ENCODE peak calls at places on chromosome 4, in ten cellular contexts. L, H, T, S, N, X, E, G, B and J are unnamed samples.

GRCh38 chr4:141134051-141134450 is 782 bp upstream of the RNF150 start:
- DNase-seq in S (no peak), B (no peak), H (peak; percentile 54), X (no peak), L (no peak), N (no peak), G (no peak), E (no peak), T (no peak), J (no peak)

GRCh38 chr4:77931452-77932135 is 69.0 kb downstream of the MRPL1 start:
- DNase-seq in G (no peak), H (peak; percentile 77), S (no peak), E (no peak), T (no peak), B (peak; percentile 10), L (no peak), X (no peak), N (no peak), J (no peak)

GRCh38 chr4:24195976-24196736 is 306.3 kb upstream of the PPARGC1A start:
- DNase-seq in L (no peak), T (no peak), S (no peak), X (no peak), H (no peak), E (no peak), G (no peak), B (no peak), N (no peak), J (peak; percentile 18)

GRCh38 chr4:38489924-38490639 is 173.9 kb upstream of the KLF3 start:
- DNase-seq in T (no peak), S (no peak), G (peak; percentile 5), N (no peak), E (peak; percentile 44), H (peak; percentile 4), X (peak; percentile 45), B (no peak), L (no peak), J (peak; percentile 19)

GRCh38 chr4:70688795-70689231 is 481 bp downstream of the UTP3 start:
- DNase-seq in N (no peak), T (no peak), X (no peak), B (no peak), H (peak; percentile 37), S (no peak), L (no peak), G (no peak), E (peak; percentile 15), J (peak; percentile 25)

GRCh38 chr4:107036602-107037151 is 564 bp upstream of the DKK2 start:
- DNase-seq in S (no peak), E (no peak), N (no peak), X (no peak), B (no peak), L (no peak), H (peak; percentile 26), T (no peak), G (no peak), J (peak; percentile 5)

GRCh38 chr4:140098481-140099132 is 55.4 kb downstream of the MAML3 start:
- DNase-seq in X (no peak), B (no peak), H (peak; percentile 78), T (no peak), N (no peak), E (no peak), G (no peak), S (no peak), L (no peak), J (no peak)

GRCh38 chr4:42151568-42152506 is 618 bp downstream of the BEND4 start:
- DNase-seq in L (peak; percentile 4), B (no peak), E (no peak), X (no peak), G (no peak), H (peak; percentile 14), T (no peak), S (no peak), N (peak; percentile 86), J (peak; percentile 69)

GRCh38 chr4:4923208-4923607 is 63.7 kb downstream of the MSX1 start:
- DNase-seq in B (no peak), T (no peak), E (no peak), G (no peak), X (no peak), N (no peak), L (no peak), H (no peak), S (no peak), J (no peak)

GRCh38 chr4:56132835-56133234 is 184.1 kb downstream of the CEP135 start:
- DNase-seq in N (no peak), G (no peak), S (no peak), L (no peak), B (no peak), H (no peak), X (no peak), T (no peak), E (no peak), J (no peak)

GRCh38 chr4:162640152-162640551 is 476.4 kb upstream of the FSTL5 start:
- DNase-seq in X (no peak), S (no peak), G (no peak), E (no peak), H (no peak), B (no peak), T (no peak), N (no peak), L (no peak), J (no peak)

GRCh38 chr4:141473952-141474351 is 162.4 kb upstream of the IL15 start:
- DNase-seq in G (no peak), N (no peak), S (no peak), T (no peak), B (no peak), L (no peak), H (peak; percentile 76), E (no peak), X (no peak), J (no peak)

GRCh38 chr4:26320159-26320452 is 708 bp upstream of the RBPJ start:
- DNase-seq in H (peak; percentile 55), N (peak; percentile 71), T (no peak), E (peak; percentile 61), G (peak; percentile 13), X (no peak), S (no peak), B (no peak), L (no peak), J (no peak)

GRCh38 chr4:113383111-113383785 is 333.8 kb downstream of the ANK2 start:
- DNase-seq in G (no peak), T (no peak), S (no peak), E (no peak), L (no peak), B (peak; percentile 1), H (peak; percentile 84), N (no peak), X (no peak), J (no peak)

GRCh38 chr4:124936427-124936826 is 223.9 kb upstream of the ANKRD50 start:
- DNase-seq in H (peak; percentile 50), E (no peak), N (no peak), S (no peak), B (no peak), X (no peak), G (no peak), L (peak; percentile 79), T (peak; percentile 75), J (no peak)

GRCh38 chr4:184825394-184826314 is at the start of gene ACSL1:
- DNase-seq in E (peak; percentile 73), X (peak; percentile 72), T (peak; percentile 82), B (peak; percentile 60), H (peak; percentile 89), L (no peak), N (peak; percentile 94), S (peak; percentile 60), G (peak; percentile 67), J (peak; percentile 79)

GRCh38 chr4:92307156-92307555 is 3.4 kb downstream of the GRID2 start:
- DNase-seq in S (no peak), X (no peak), B (no peak), T (no peak), G (no peak), E (no peak), L (no peak), H (no peak), N (no peak), J (no peak)

GRCh38 chr4:8907596-8908205 is 36.1 kb upstream of the HMX1 start:
- DNase-seq in S (no peak), X (no peak), T (peak; percentile 2), L (no peak), B (no peak), G (no peak), H (no peak), E (no peak), N (no peak), J (no peak)

GRCh38 chr4:177612684-177613083 is 170.4 kb upstream of the AGA start:
- DNase-seq in B (no peak), G (no peak), N (no peak), T (no peak), H (no peak), L (no peak), X (no peak), S (no peak), E (no peak), J (no peak)

GRCh38 chr4:38743866-38744265 is 38.9 kb downstream of the TLR10 start:
- DNase-seq in L (no peak), X (no peak), G (no peak), H (no peak), E (no peak), N (no peak), B (no peak), S (no peak), T (no peak), J (no peak)

GRCh38 chr4:6401797-6402196 is 70.6 kb downstream of the PPP2R2C start:
- DNase-seq in B (no peak), N (no peak), L (no peak), G (no peak), H (no peak), S (no peak), T (no peak), E (no peak), X (no peak), J (no peak)

GRCh38 chr4:139890810-139891209 is 225.2 kb downstream of the MGST2 start:
- DNase-seq in E (no peak), S (no peak), H (peak; percentile 67), G (no peak), L (no peak), T (no peak), N (no peak), X (no peak), B (no peak), J (no peak)